ENCODE peak calls at places on chromosomes 2 and 18, in four cellular contexts. W, S, Y and H are unnamed samples.

GRCh38 chr2:240203031-240203841 is 62.8 kb upstream of the OTOS start:
- DNase-seq in W (no peak), S (no peak), Y (no peak), H (no peak)

GRCh38 chr2:226893206-226893605 is 57.4 kb downstream of the RHBDD1 start:
- DNase-seq in W (no peak), S (no peak), Y (no peak), H (no peak)

GRCh38 chr2:82344670-82345069 is 2040.1 kb upstream of the LRRTM1 start:
- DNase-seq in W (no peak), S (no peak), Y (no peak), H (no peak)

GRCh38 chr2:232890896-232891601 is 21.0 kb downstream of the SNORC start:
- DNase-seq in W (no peak), S (no peak), Y (peak; percentile 73), H (no peak)

GRCh38 chr2:232888839-232889529 is 18.9 kb downstream of the SNORC start:
- DNase-seq in W (no peak), S (no peak), Y (no peak), H (no peak)

GRCh38 chr18:22674300-22674699 is 256.6 kb upstream of the CTAGE1 start:
- DNase-seq in W (no peak), S (no peak), Y (no peak), H (no peak)

GRCh38 chr18:21453512-21453862 is 147.0 kb downstream of the ESCO1 start:
- DNase-seq in W (no peak), S (no peak), Y (no peak), H (no peak)

GRCh38 chr2:155363349-155363888 is 664.9 kb downstream of the KCNJ3 start:
- DNase-seq in W (no peak), S (no peak), Y (peak; percentile 21), H (no peak)

GRCh38 chr18:54296017-54296416 is 26.7 kb downstream of the POLI start:
- DNase-seq in W (no peak), S (no peak), Y (no peak), H (no peak)

GRCh38 chr2:202877699-202878098 is 6.1 kb upstream of the ICA1L start:
- DNase-seq in W (no peak), S (no peak), Y (no peak), H (no peak)

DNA sequence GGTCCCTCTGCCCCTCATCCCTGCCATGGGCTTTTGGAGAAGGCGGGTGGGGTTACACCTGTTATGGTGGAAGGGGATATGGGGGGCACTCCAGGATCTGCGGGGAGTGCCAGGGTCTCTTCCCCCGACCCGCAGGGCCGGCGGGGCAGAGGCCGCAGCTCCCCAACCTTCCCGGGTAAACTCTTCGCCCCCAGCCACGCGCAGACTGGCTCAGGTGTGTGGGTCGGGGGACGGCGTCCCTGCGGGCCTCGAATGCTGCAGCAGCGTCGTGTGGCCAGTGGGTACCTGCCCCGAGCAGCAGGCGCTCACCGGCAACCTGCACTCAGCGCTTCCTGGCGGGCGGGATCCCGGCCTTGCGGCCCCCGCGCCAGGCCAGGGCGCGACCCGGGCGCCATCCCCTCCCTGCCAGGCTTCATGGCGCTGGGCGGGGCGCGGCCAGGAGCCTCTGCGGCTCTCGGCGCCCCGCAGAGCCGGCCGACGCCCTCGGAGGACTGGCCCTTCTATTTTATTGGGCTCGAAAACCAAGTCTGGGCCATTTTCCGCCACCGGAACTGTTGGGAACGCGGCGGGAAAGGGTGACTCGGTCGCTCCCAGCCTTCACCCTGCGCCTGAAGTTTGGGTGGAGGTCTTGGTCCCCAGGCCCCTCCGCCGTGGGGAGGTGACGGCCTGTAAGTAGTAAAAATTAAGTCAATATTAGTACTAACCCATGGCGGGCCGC is 4.5 kb downstream of the GBX2 start:
- DNase-seq in W (no peak), S (no peak), Y (no peak), H (no peak)
- TF ChIP-seq GABPA in W (no peak), S (no peak), Y (no peak), H (no peak)

DNA sequence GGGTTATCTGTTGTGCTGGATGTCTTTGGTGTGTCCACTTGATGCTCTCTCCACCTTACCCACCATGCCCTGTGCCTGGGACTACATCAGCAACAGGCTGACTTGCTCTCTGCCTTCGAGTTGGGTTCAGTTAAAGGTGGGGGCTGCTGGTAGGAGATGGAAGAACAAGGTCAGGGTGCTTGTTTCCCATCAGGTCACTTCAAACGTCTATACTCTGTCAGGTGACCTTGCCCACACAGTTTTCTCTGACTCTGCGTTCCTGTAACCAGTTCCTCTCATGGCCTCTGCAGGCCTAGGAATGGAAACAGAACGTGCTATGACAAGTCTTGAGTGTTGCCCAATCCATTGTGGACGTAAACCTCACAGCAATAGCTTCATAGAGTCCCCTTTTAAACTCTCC is 38.4 kb upstream of the PAPOLG start:
- DNase-seq in W (no peak), S (no peak), Y (no peak), H (peak; percentile 57)
- TF ChIP-seq REST in W (no peak), S (no peak), Y (no peak), H (no peak)

GRCh38 chr2:120066708-120067547 is 54.1 kb downstream of the EPB41L5 start:
- DNase-seq in W (peak; percentile 43), S (no peak), Y (no peak), H (no peak)
- TF ChIP-seq GABPA in W (no peak), S (no peak), Y (no peak), H (no peak)

GRCh38 chr2:171960570-171960969 is 38.3 kb downstream of the HAT1 start:
- DNase-seq in W (no peak), S (no peak), Y (no peak), H (no peak)
- TF ChIP-seq REST in W (no peak), S (no peak), Y (no peak), H (no peak)

GRCh38 chr18:42281851-42282250 is 326.8 kb downstream of the PIK3C3 start:
- DNase-seq in W (no peak), S (no peak), Y (no peak), H (no peak)

GRCh38 chr18:42292654-42293053 is 337.6 kb downstream of the PIK3C3 start:
- DNase-seq in W (no peak), S (no peak), Y (no peak), H (no peak)

GRCh38 chr18:42290318-42291307 is 335.6 kb downstream of the PIK3C3 start:
- DNase-seq in W (no peak), S (no peak), Y (no peak), H (no peak)

GRCh38 chr18:42289526-42289925 is 334.5 kb downstream of the PIK3C3 start:
- DNase-seq in W (no peak), S (no peak), Y (no peak), H (no peak)

DNA sequence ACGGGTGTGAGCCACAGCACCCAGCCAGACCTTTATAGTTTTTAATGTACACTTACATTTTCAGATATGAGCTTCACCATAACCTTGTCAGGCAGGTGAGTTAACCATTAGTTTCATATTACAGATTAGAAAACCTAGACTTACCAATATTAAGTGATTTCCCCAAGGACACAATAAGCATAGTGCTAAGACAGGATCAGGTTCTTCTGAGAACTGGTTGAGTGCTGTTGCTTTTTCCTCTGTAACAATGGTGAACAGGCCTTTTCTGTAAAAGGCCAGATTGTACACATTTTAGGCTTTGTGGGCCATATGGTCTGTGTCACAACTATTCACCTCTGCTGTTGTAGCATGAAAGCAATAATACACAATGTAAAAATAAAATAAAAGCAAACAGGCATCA is 332.0 kb downstream of the PIK3C3 start:
- DNase-seq in W (no peak), S (no peak), Y (no peak), H (no peak)
- TF ChIP-seq GABPA in W (no peak), S (no peak), Y (no peak), H (no peak)